ENCODE peak calls at places on chromosomes 12 and 14, in ten cellular contexts. One of them, this sample, is unnamed.
A peak's percentile ranks its signal among the peaks of the same experiment; 100 is the strongest.

GRCh38 chr12:76680940-76681339 is 83.0 kb upstream of the ZDHHC17 start:
- DNase-seq in lung: no peak
- DNase-seq in GM12878: no peak
- DNase-seq in gastrocnemius medialis: no peak
- DNase-seq in testis: no peak
- DNase-seq in A549: no peak
- DNase-seq in tibial artery: no peak
- DNase-seq in AG10803: peak; percentile 90
- DNase-seq in mammary epithelial cell: no peak
- DNase-seq in fibroblast of lung: peak; percentile 15
- DNase-seq in this sample: no peak

GRCh38 chr12:99824900-99825562 is 159.7 kb downstream of the ANKS1B start:
- DNase-seq in lung: no peak
- DNase-seq in GM12878: no peak
- DNase-seq in gastrocnemius medialis: no peak
- DNase-seq in testis: no peak
- DNase-seq in A549: no peak
- DNase-seq in tibial artery: no peak
- DNase-seq in AG10803: no peak
- DNase-seq in mammary epithelial cell: no peak
- DNase-seq in fibroblast of lung: no peak
- DNase-seq in this sample: no peak

GRCh38 chr12:48001426-48002178 is 2.7 kb downstream of the COL2A1 start:
- DNase-seq in lung: no peak
- DNase-seq in GM12878: no peak
- DNase-seq in gastrocnemius medialis: no peak
- DNase-seq in testis: no peak
- DNase-seq in A549: no peak
- DNase-seq in tibial artery: no peak
- DNase-seq in AG10803: peak; percentile 16
- DNase-seq in mammary epithelial cell: peak; percentile 64
- DNase-seq in fibroblast of lung: peak; percentile 24
- DNase-seq in this sample: no peak

GRCh38 chr12:21583587-21583986 is 21.1 kb downstream of the GYS2 start:
- DNase-seq in lung: no peak
- DNase-seq in GM12878: no peak
- DNase-seq in gastrocnemius medialis: no peak
- DNase-seq in testis: no peak
- DNase-seq in A549: no peak
- DNase-seq in tibial artery: no peak
- DNase-seq in AG10803: no peak
- DNase-seq in mammary epithelial cell: no peak
- DNase-seq in fibroblast of lung: no peak
- DNase-seq in this sample: no peak

GRCh38 chr14:42428996-42429395 is 822.3 kb downstream of the LRFN5 start:
- DNase-seq in lung: no peak
- DNase-seq in GM12878: peak; percentile 59
- DNase-seq in gastrocnemius medialis: no peak
- DNase-seq in testis: no peak
- DNase-seq in A549: no peak
- DNase-seq in tibial artery: no peak
- DNase-seq in AG10803: no peak
- DNase-seq in mammary epithelial cell: no peak
- DNase-seq in fibroblast of lung: no peak
- DNase-seq in this sample: peak; percentile 34

GRCh38 chr14:55869397-55870049 is 248.7 kb upstream of the PELI2 start:
- DNase-seq in lung: no peak
- DNase-seq in GM12878: no peak
- DNase-seq in gastrocnemius medialis: no peak
- DNase-seq in testis: no peak
- DNase-seq in A549: no peak
- DNase-seq in tibial artery: no peak
- DNase-seq in AG10803: no peak
- DNase-seq in mammary epithelial cell: peak; percentile 46
- DNase-seq in fibroblast of lung: no peak
- DNase-seq in this sample: no peak

GRCh38 chr12:11717533-11717961 is 68.1 kb downstream of the ETV6 start:
- DNase-seq in lung: no peak
- DNase-seq in GM12878: peak; percentile 75
- DNase-seq in gastrocnemius medialis: no peak
- DNase-seq in testis: no peak
- DNase-seq in A549: no peak
- DNase-seq in tibial artery: no peak
- DNase-seq in AG10803: peak; percentile 48
- DNase-seq in mammary epithelial cell: no peak
- DNase-seq in fibroblast of lung: peak; percentile 47
- DNase-seq in this sample: no peak

GRCh38 chr14:61381589-61381988 is 60.2 kb downstream of the PRKCH start:
- DNase-seq in lung: no peak
- DNase-seq in GM12878: no peak
- DNase-seq in gastrocnemius medialis: peak; percentile 8
- DNase-seq in testis: no peak
- DNase-seq in A549: no peak
- DNase-seq in tibial artery: no peak
- DNase-seq in AG10803: no peak
- DNase-seq in mammary epithelial cell: peak; percentile 37
- DNase-seq in fibroblast of lung: no peak
- DNase-seq in this sample: no peak

GRCh38 chr14:33647385-33647786 is 303.5 kb downstream of the EGLN3 start:
- DNase-seq in lung: no peak
- DNase-seq in GM12878: no peak
- DNase-seq in gastrocnemius medialis: no peak
- DNase-seq in testis: no peak
- DNase-seq in A549: peak; percentile 20
- DNase-seq in tibial artery: no peak
- DNase-seq in AG10803: peak; percentile 97
- DNase-seq in mammary epithelial cell: peak; percentile 96
- DNase-seq in fibroblast of lung: peak; percentile 96
- DNase-seq in this sample: no peak

GRCh38 chr12:65839027-65839426 is 14.7 kb downstream of the HMGA2 start:
- DNase-seq in lung: no peak
- DNase-seq in GM12878: no peak
- DNase-seq in gastrocnemius medialis: no peak
- DNase-seq in testis: no peak
- DNase-seq in A549: no peak
- DNase-seq in tibial artery: no peak
- DNase-seq in AG10803: no peak
- DNase-seq in mammary epithelial cell: no peak
- DNase-seq in fibroblast of lung: no peak
- DNase-seq in this sample: no peak

GRCh38 chr12:121894633-121895032 is 6.0 kb downstream of the PSMD9 start:
- DNase-seq in lung: no peak
- DNase-seq in GM12878: no peak
- DNase-seq in gastrocnemius medialis: no peak
- DNase-seq in testis: peak; percentile 39
- DNase-seq in A549: peak; percentile 72
- DNase-seq in tibial artery: no peak
- DNase-seq in AG10803: peak; percentile 48
- DNase-seq in mammary epithelial cell: no peak
- DNase-seq in fibroblast of lung: peak; percentile 47
- DNase-seq in this sample: no peak

DNA sequence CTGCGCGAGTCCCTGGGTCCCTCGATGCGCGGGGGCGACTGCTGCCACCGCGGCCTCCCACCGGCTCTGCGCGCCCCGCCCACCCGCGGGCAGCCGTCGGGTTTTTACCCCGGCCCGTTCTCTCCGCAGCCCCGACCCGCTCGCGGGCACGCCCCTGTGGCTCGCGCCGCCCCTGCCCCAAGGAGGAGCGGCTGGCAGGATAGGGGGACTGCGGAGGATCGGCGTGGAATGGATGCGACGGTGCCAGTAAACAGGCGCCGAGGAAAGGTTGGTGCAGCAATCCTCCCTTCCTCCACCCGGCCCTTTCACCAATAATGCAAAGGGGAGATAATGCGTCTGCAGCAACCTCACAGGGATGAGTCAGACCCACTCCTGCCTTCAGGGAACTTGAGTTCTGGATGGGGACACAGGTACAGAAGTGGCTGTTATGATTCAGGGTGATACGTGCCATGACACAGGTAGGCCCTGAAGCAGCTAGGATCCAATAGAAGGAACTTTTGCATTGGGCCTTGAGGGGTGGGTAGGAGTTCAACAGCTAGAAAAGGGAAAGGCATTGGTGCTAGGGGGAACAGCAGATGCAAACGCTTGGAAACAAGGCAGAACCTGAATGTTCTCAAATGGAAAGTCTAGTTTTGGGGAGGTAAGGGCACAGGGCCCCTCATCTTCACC is 554 bp upstream of the DEGS2 start:
- DNase-seq in lung: no peak
- DNase-seq in GM12878: no peak
- DNase-seq in gastrocnemius medialis: no peak
- DNase-seq in testis: no peak
- DNase-seq in A549: no peak
- DNase-seq in tibial artery: no peak
- DNase-seq in AG10803: no peak
- DNase-seq in mammary epithelial cell: no peak
- DNase-seq in fibroblast of lung: no peak
- DNase-seq in this sample: no peak
- H3K4me3 ChIP-seq in lung: peak overlapping the region; percentile 14
- H3K4me3 ChIP-seq in GM12878: peak overlapping the region; percentile 63
- H3K4me3 ChIP-seq in gastrocnemius medialis: peak overlapping the region; percentile 40
- H3K4me3 ChIP-seq in testis: peak overlapping the region; percentile 32
- H3K4me3 ChIP-seq in A549: peak overlapping the region; percentile 53
- H3K4me3 ChIP-seq in tibial artery: peak overlapping the region; percentile 23
- H3K4me3 ChIP-seq in AG10803: no peak overlapping the region
- H3K4me3 ChIP-seq in mammary epithelial cell: peak overlapping the region; percentile 15
- H3K4me3 ChIP-seq in fibroblast of lung: no peak overlapping the region
- H3K4me3 ChIP-seq in this sample: peak overlapping the region; percentile 46

DNA sequence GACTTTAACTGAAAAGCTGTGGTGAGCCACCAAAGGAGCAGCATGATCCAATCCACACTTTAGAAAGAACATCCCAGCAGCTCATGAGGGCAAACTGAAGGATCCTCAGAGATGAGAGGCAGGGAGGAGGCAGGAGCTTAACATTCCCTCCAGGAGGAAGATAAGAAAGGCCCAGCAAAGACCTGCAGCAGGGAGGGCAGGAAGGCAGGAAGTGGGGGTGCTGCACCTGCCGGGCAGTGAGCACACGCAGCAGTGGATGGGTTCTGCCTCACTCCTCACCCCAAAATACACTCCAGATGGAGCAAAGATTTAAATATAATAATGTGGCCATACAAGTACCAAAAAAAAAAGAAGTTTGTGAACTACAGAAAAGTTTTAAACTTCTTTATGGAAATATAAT is 48.4 kb downstream of the GCH1 start:
- DNase-seq in lung: no peak
- DNase-seq in GM12878: no peak
- DNase-seq in gastrocnemius medialis: no peak
- DNase-seq in testis: no peak
- DNase-seq in A549: no peak
- DNase-seq in tibial artery: no peak
- DNase-seq in AG10803: no peak
- DNase-seq in mammary epithelial cell: no peak
- DNase-seq in fibroblast of lung: no peak
- DNase-seq in this sample: no peak
- H3K4me3 ChIP-seq in lung: no peak overlapping the region
- H3K4me3 ChIP-seq in GM12878: no peak overlapping the region
- H3K4me3 ChIP-seq in gastrocnemius medialis: no peak overlapping the region
- H3K4me3 ChIP-seq in testis: no peak overlapping the region
- H3K4me3 ChIP-seq in A549: no peak overlapping the region
- H3K4me3 ChIP-seq in tibial artery: no peak overlapping the region
- H3K4me3 ChIP-seq in AG10803: no peak overlapping the region
- H3K4me3 ChIP-seq in mammary epithelial cell: no peak overlapping the region
- H3K4me3 ChIP-seq in fibroblast of lung: no peak overlapping the region
- H3K4me3 ChIP-seq in this sample: no peak overlapping the region

GRCh38 chr14:93083898-93084297 is 31.8 kb downstream of the ITPK1 start:
- DNase-seq in lung: no peak
- DNase-seq in GM12878: no peak
- DNase-seq in gastrocnemius medialis: no peak
- DNase-seq in testis: no peak
- DNase-seq in A549: no peak
- DNase-seq in tibial artery: no peak
- DNase-seq in AG10803: no peak
- DNase-seq in mammary epithelial cell: no peak
- DNase-seq in fibroblast of lung: no peak
- DNase-seq in this sample: no peak

GRCh38 chr14:93084866-93085857 is 30.6 kb downstream of the ITPK1 start:
- DNase-seq in lung: no peak
- DNase-seq in GM12878: no peak
- DNase-seq in gastrocnemius medialis: no peak
- DNase-seq in testis: no peak
- DNase-seq in A549: no peak
- DNase-seq in tibial artery: no peak
- DNase-seq in AG10803: no peak
- DNase-seq in mammary epithelial cell: no peak
- DNase-seq in fibroblast of lung: no peak
- DNase-seq in this sample: no peak

GRCh38 chr14:93084402-93084801 is 31.3 kb downstream of the ITPK1 start:
- DNase-seq in lung: no peak
- DNase-seq in GM12878: no peak
- DNase-seq in gastrocnemius medialis: no peak
- DNase-seq in testis: no peak
- DNase-seq in A549: no peak
- DNase-seq in tibial artery: no peak
- DNase-seq in AG10803: no peak
- DNase-seq in mammary epithelial cell: no peak
- DNase-seq in fibroblast of lung: no peak
- DNase-seq in this sample: no peak

GRCh38 chr14:93081875-93082570 is 33.7 kb downstream of the ITPK1 start:
- DNase-seq in lung: no peak
- DNase-seq in GM12878: no peak
- DNase-seq in gastrocnemius medialis: no peak
- DNase-seq in testis: no peak
- DNase-seq in A549: no peak
- DNase-seq in tibial artery: no peak
- DNase-seq in AG10803: no peak
- DNase-seq in mammary epithelial cell: no peak
- DNase-seq in fibroblast of lung: no peak
- DNase-seq in this sample: no peak

DNA sequence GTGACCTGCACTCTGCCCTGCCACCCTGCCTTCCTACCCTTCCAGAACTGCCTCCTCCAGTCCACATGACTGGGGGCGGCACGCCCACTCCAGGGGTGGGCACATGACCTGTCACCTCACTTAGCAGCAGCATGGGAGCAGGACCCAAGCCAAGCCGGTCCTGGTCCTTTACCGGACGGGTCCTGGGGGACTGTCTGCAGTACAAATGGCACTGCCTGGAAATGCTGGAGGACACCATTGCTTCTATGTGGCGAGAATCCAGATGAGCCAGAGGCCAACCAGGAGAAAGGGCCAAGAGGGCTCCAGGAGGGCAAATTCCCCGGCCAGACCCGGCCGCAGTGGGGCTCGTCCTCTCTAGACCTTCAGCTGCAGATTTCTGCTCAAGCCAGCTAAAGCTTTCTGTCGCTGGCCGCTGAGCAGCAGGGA is 33.1 kb downstream of the ITPK1 start:
- DNase-seq in lung: no peak
- DNase-seq in GM12878: no peak
- DNase-seq in gastrocnemius medialis: no peak
- DNase-seq in testis: no peak
- DNase-seq in A549: no peak
- DNase-seq in tibial artery: no peak
- DNase-seq in AG10803: no peak
- DNase-seq in mammary epithelial cell: no peak
- DNase-seq in fibroblast of lung: no peak
- DNase-seq in this sample: no peak
- H3K4me3 ChIP-seq in lung: no peak overlapping the region
- H3K4me3 ChIP-seq in GM12878: no peak overlapping the region
- H3K4me3 ChIP-seq in gastrocnemius medialis: no peak overlapping the region
- H3K4me3 ChIP-seq in testis: no peak overlapping the region
- H3K4me3 ChIP-seq in A549: no peak overlapping the region
- H3K4me3 ChIP-seq in tibial artery: no peak overlapping the region
- H3K4me3 ChIP-seq in AG10803: no peak overlapping the region
- H3K4me3 ChIP-seq in mammary epithelial cell: no peak overlapping the region
- H3K4me3 ChIP-seq in fibroblast of lung: no peak overlapping the region
- H3K4me3 ChIP-seq in this sample: no peak overlapping the region

GRCh38 chr12:92926549-92926948 is 2.5 kb downstream of the EEA1 start:
- DNase-seq in lung: no peak
- DNase-seq in GM12878: no peak
- DNase-seq in gastrocnemius medialis: no peak
- DNase-seq in testis: no peak
- DNase-seq in A549: no peak
- DNase-seq in tibial artery: no peak
- DNase-seq in AG10803: no peak
- DNase-seq in mammary epithelial cell: no peak
- DNase-seq in fibroblast of lung: no peak
- DNase-seq in this sample: no peak
- H3K4me3 ChIP-seq in lung: no peak overlapping the region
- H3K4me3 ChIP-seq in GM12878: peak overlapping the region; percentile 74
- H3K4me3 ChIP-seq in gastrocnemius medialis: peak overlapping the region; percentile 69
- H3K4me3 ChIP-seq in testis: no peak overlapping the region
- H3K4me3 ChIP-seq in A549: no peak overlapping the region
- H3K4me3 ChIP-seq in tibial artery: peak overlapping the region; percentile 93
- H3K4me3 ChIP-seq in AG10803: peak overlapping the region; percentile 79
- H3K4me3 ChIP-seq in mammary epithelial cell: peak overlapping the region; percentile 5
- H3K4me3 ChIP-seq in fibroblast of lung: peak overlapping the region; percentile 77
- H3K4me3 ChIP-seq in this sample: peak overlapping the region; percentile 40